ENCODE peak calls at places on chromosomes 11 and 22, in six cellular contexts. Q is H9, Z is heart right ventricle, I is HFF-Myc, M is uterus, D is A549. V is an unnamed sample.

GRCh38 chr22:46122511-46122971 is 27.8 kb upstream of the PPARA start:
- DNase-seq in Q (peak; percentile 72), D (no peak), M (peak; percentile 77), Z (peak; percentile 71), I (no peak), V (peak; percentile 83)

GRCh38 chr22:23691748-23692423 is 1.1 kb downstream of the RGL4 start:
- DNase-seq in D (no peak), I (no peak), Q (no peak), M (no peak), Z (no peak), V (no peak)

GRCh38 chr11:34631737-34632104 is 10.8 kb downstream of the EHF start:
- DNase-seq in D (no peak), Q (no peak), I (no peak), M (no peak), Z (no peak), V (peak; percentile 55)

GRCh38 chr11:133019545-133019944 is 512.8 kb downstream of the OPCML start:
- DNase-seq in Z (no peak), D (no peak), Q (no peak), I (no peak), M (no peak), V (no peak)

GRCh38 chr11:128575956-128576340 is 11.4 kb downstream of the ETS1 start:
- DNase-seq in D (no peak), I (no peak), Z (peak; percentile 82), M (no peak), Q (no peak), V (no peak)

GRCh38 chr11:7077101-7077500 is 11.7 kb upstream of the RBMXL2 start:
- DNase-seq in D (no peak), M (no peak), Q (peak; percentile 64), Z (no peak), I (no peak), V (no peak)

GRCh38 chr11:43921561-43922294 is 20.7 kb upstream of the C11orf96 start:
- DNase-seq in I (no peak), D (no peak), Q (no peak), Z (no peak), M (no peak), V (no peak)

GRCh38 chr11:78192911-78193341 is 4.2 kb downstream of the USP35 start:
- DNase-seq in Q (no peak), Z (no peak), D (no peak), I (no peak), M (no peak), V (no peak)

GRCh38 chr22:41239443-41240128 is 1.1 kb downstream of the CHADL start:
- DNase-seq in I (no peak), D (no peak), Z (no peak), Q (no peak), M (no peak), V (no peak)

GRCh38 chr11:65047581-65048422 is 6.8 kb downstream of the SAC3D1 start:
- DNase-seq in Q (peak; percentile 48), Z (no peak), D (no peak), M (peak; percentile 45), I (no peak), V (no peak)

GRCh38 chr11:102608699-102609098 is 16.4 kb downstream of the MMP20 start:
- DNase-seq in Q (no peak), M (no peak), Z (no peak), D (no peak), I (no peak), V (no peak)

GRCh38 chr11:125995313-125995712 is 49.5 kb downstream of the VSIG10L2 start:
- DNase-seq in M (no peak), I (no peak), Z (no peak), D (no peak), Q (no peak), V (no peak)

GRCh38 chr11:18005376-18006129 is 7.3 kb downstream of the SERGEF start:
- DNase-seq in Z (no peak), D (no peak), I (no peak), M (no peak), Q (no peak), V (no peak)

GRCh38 chr22:19728271-19728670 is 4.9 kb downstream of the GP1BB start:
- DNase-seq in D (no peak), I (no peak), M (no peak), Z (no peak), Q (no peak), V (no peak)

GRCh38 chr11:132519226-132519860 is 1013.0 kb downstream of the OPCML start:
- DNase-seq in Z (no peak), M (no peak), Q (no peak), I (no peak), D (no peak), V (no peak)

GRCh38 chr22:50310209-50310722 is 2.8 kb upstream of the PLXNB2 start:
- DNase-seq in D (no peak), Z (no peak), Q (no peak), M (no peak), I (no peak), V (no peak)

GRCh38 chr11:76410771-76411423 is 29.8 kb downstream of the GVQW3 start:
- DNase-seq in Q (no peak), M (peak; percentile 30), D (no peak), I (no peak), Z (no peak), V (no peak)
- TF ChIP-seq CTCF in Q (no peak), M (no peak), D (no peak), I (no peak), Z (no peak), V (no peak)

GRCh38 chr11:134819026-134819425 is 407.0 kb upstream of the B3GAT1 start:
- DNase-seq in Q (peak; percentile 65), Z (no peak), M (no peak), I (no peak), D (no peak), V (no peak)
- TF ChIP-seq CTCF in Q (peak; percentile 73), Z (no peak), M (no peak), I (no peak), D (no peak), V (no peak)

GRCh38 chr22:26393929-26394328 is 35.1 kb upstream of the ASPHD2 start:
- DNase-seq in Z (no peak), M (no peak), Q (no peak), D (no peak), I (no peak), V (no peak)
- TF ChIP-seq CTCF in Z (no peak), M (no peak), Q (peak; percentile 42), D (no peak), I (no peak), V (peak; percentile 35)

DNA sequence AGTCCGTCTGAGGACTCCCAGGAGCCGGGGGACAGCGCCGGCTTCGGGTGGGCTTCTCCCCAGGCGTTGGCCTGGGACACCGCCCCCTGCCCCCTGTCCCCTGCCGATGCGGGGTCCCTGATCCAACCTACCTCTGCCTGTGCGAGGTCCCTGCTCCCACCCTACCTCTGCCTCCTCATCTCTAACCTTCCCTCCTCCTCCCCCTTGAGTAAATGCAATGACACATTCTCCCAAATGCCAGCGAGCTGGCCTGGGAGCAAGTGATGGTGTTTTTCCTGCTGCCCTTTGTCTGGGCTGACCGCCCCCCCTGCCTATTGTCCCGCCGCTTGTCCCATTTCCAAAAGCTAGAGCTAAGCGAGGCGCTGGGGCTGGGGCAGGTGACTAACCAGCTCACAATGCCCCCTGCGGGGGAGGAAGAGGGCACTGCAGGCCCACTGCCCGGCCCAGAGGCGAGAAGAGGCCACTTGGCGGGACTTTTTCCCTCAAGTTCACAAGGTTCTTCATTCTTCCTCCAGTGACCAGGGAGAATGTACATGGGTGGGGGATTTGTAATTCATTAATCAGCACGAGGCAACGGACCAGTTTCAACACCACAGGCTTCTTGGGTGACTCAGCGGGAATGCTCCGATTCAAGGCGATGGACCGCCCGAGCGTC is 645 bp upstream of the CLCF1 start:
- DNase-seq in D (peak; percentile 100), Z (peak; percentile 77), Q (peak; percentile 85), I (no peak), M (peak; percentile 83), V (peak; percentile 96)
- TF ChIP-seq CTCF in D (peak; percentile 29), Z (peak; percentile 47), Q (peak; percentile 50), I (peak; percentile 52), M (peak; percentile 62), V (peak; percentile 56)

GRCh38 chr11:96091476-96091875 is 167.6 kb upstream of the MTMR2 start:
- DNase-seq in Q (no peak), M (no peak), I (no peak), Z (no peak), D (peak; percentile 23), V (no peak)
- TF ChIP-seq CTCF in Q (no peak), M (no peak), I (peak; percentile 3), Z (no peak), D (peak; percentile 7), V (no peak)

DNA sequence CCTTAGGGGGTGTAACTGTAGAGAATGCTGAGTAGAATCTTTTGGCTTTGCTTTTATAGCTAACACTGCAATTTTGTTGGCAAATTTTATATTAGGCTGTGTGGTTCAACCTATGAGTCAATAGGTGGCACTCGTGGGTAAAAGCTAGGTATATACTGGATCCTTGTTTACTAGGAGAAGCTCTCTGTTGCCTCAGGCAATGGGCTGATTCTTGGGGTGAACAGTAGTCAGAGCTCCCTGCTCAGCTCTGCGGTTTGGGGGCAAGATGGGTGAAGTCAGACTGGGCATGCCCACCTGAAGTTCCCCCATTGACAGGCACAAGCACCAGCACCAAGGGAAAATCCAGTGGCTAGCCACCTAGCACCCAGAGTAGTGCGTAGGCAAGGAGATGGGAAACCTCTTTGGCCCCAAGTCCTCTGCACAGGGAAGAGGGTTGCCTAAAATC is 238.7 kb downstream of the FAM181B start:
- DNase-seq in M (no peak), Q (peak; percentile 37), D (peak; percentile 10), I (no peak), Z (no peak), V (no peak)
- TF ChIP-seq CTCF in M (no peak), Q (peak; percentile 67), D (no peak), I (no peak), Z (peak; percentile 17), V (no peak)

GRCh38 chr11:56396047-56396446 is 16.4 kb upstream of the OR5AL1 start:
- DNase-seq in M (no peak), Z (no peak), I (no peak), Q (no peak), D (no peak), V (no peak)
- TF ChIP-seq CTCF in M (no peak), Z (no peak), I (no peak), Q (peak; percentile 62), D (no peak), V (no peak)

GRCh38 chr11:449889-450808 is at the start of gene PTDSS2:
- DNase-seq in M (peak; percentile 95), I (peak; percentile 90), Q (peak; percentile 98), Z (peak; percentile 97), D (peak; percentile 97), V (peak; percentile 94)
- TF ChIP-seq CTCF in M (peak; percentile 59), I (no peak), Q (no peak), Z (no peak), D (no peak), V (no peak)

DNA sequence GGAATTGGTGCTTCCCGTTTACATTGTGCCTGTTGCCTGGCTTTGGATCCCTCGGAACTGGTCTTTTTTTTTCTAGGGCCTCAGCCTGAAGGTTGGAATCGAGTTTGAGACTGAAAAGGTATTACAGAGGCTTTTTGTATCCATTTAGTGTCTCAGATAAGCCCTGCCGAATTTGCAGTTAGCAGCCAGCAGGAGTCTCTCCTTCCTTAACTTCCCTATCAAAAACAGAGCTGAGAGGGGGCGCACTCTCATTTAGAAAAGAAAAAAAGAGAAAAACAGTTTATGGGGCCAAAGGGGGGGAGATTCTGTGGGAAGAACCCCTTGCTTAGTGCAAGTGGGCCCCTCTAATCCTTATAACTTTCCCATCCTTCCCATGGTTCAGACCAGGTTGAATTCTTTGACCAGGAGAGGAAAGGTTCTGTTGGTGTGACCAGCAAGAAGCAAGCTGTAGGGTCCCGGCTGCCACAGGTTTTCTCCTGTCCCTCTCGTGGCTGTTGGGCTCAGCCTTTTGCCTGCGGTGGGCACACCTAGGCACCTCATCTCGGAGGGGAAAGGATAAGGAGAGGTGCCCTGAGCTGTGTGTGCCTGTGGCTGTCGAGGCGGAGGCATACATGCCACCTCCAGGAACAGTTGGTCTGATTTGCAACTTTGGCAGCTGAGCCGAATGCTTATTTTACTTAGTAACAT is 565.1 kb upstream of the CNTN5 start:
- DNase-seq in D (no peak), M (no peak), I (no peak), Z (no peak), Q (peak; percentile 69), V (no peak)
- TF ChIP-seq CTCF in D (no peak), M (no peak), I (no peak), Z (no peak), Q (peak; percentile 75), V (no peak)